ENCODE peak calls at places on chromosomes 12 and 14, in eight cellular contexts. D is astrocyte; R is H9; E is gastrocnemius medialis; N is heart right ventricle; M is adipocyte; P is CD4-positive, CD25-positive, alpha-beta regulatory T cell; A is Panc1. U is an unnamed sample. For H3K9me3, the result is how much of the 10 kb centered on the place peaks cover.

GRCh38 chr12:64744422-64745258 is 14.6 kb downstream of the GNS start:
- DNase-seq in D (peak), R (no peak), E (no peak), N (no peak), M (peak), P (no peak), A (no peak), U (no peak)

GRCh38 chr14:104536942-104537612 is 42.5 kb upstream of the C14orf180 start:
- DNase-seq in D (peak), R (no peak), E (no peak), N (no peak), M (peak), P (no peak), A (no peak), U (no peak)

GRCh38 chr12:80195143-80195726 is 95.9 kb downstream of the OTOGL start:
- DNase-seq in D (peak), R (peak), E (no peak), N (peak), M (peak), P (peak), A (peak), U (peak)

GRCh38 chr12:27620121-27620520 is 76.1 kb upstream of the REP15 start:
- DNase-seq in D (no peak), R (no peak), E (no peak), N (no peak), M (no peak), P (no peak), A (no peak), U (no peak)

GRCh38 chr12:49974231-49974675 is 1.5 kb downstream of the AQP6 start:
- DNase-seq in D (peak), R (peak), E (peak), N (peak), M (peak), P (no peak), A (no peak), U (peak)

GRCh38 chr12:114696443-114697245 is 12.7 kb upstream of the TBX3 start:
- DNase-seq in D (no peak), R (peak), E (no peak), N (no peak), M (no peak), P (no peak), A (no peak), U (no peak)

GRCh38 chr12:53298154-53298553 is 1.3 kb upstream of the MYG1 start:
- DNase-seq in D (peak), R (no peak), E (no peak), N (no peak), M (peak), P (no peak), A (no peak), U (peak)

GRCh38 chr12:53719649-53720048 is 7.6 kb downstream of the CALCOCO1 start:
- DNase-seq in D (no peak), R (peak), E (no peak), N (no peak), M (peak), P (no peak), A (no peak), U (no peak)

DNA sequence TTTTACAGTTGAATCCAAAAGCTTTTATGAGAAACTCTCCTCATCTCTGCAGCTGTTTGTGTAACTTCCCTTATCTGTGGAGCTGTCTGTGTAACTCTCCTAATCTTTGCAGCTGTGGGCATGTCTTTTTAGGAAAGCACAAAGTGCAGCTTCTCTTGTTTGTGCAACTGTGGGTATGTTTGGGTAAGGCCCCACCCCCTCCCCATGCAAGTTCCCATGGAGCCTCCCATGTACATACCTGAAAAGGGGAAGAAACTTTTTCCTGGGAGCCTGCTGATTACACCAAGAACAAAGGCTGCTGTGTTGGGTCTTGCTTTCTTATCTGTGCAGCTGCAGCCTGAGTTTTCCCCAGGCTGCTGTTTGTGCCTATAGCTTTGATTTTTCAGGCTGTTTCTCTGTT is 42.7 kb upstream of the CDKN3 start:
- DNase-seq in D (no peak), R (no peak), E (no peak), N (no peak), M (no peak), P (no peak), A (no peak), U (no peak)
- H3K9me3 ChIP-seq in D (under half), R (under half), E (under half), N (under half), M (under half), P (under half), A (under half), U (under half)

GRCh38 chr12:2198088-2198501 is 145.3 kb downstream of the CACNA1C start:
- DNase-seq in D (peak), R (peak), E (no peak), N (peak), M (peak), P (no peak), A (no peak), U (no peak)
- H3K9me3 ChIP-seq in D (under half), R (under half), E (under half), N (under half), M (under half), P (under half), A (under half), U (under half)

GRCh38 chr14:40074169-40074568 is 641.9 kb upstream of the FBXO33 start:
- DNase-seq in D (no peak), R (no peak), E (peak), N (no peak), M (no peak), P (no peak), A (no peak), U (no peak)
- H3K9me3 ChIP-seq in D (under half), R (under half), E (under half), N (under half), M (under half), P (under half), A (under half), U (under half)

DNA sequence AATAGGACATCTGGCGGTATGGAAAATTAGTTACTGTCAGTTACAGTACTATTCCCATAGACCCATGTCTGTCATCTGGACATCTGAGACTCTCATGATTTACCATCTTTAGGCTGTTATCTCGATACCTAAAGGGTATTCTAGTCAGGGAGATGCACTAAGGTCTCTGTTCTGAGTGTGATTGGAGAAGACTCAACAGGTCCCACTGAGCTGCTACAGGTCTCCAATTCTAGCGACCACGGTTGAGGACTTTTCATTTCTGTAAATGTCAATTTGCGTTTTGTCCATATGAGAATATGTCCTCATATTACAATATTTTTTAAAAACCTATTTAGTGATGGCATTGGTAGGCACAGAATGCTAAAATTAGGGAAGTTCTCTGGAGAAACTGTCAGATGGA is 1160.2 kb downstream of the TMEM121 start:
- DNase-seq in D (no peak), R (no peak), E (no peak), N (no peak), M (no peak), P (no peak), A (no peak), U (no peak)
- H3K9me3 ChIP-seq in D (under half), R (half or more), E (under half), N (under half), M (under half), P (under half), A (under half), U (under half)

DNA sequence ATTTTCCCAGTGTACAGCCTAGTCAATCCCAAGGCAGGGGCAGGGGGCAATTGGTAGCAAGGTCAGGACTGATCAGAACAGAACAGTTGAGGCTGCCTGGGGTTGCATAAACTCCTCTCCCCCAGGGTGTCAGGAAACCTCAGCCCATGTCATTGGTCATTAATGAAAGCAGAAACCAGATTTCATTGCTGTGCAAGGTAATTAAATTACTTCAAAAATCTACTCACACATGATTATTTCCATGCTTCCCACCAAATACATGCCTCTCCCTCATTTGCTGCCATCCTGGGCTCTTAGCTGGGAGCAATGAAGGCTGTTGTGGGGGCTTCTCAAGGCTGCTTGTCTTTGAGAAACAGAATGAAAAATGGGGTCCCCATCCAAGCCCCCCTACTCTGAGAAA is 124.2 kb downstream of the PHETA1 start:
- DNase-seq in D (no peak), R (no peak), E (no peak), N (no peak), M (no peak), P (no peak), A (no peak), U (no peak)
- H3K9me3 ChIP-seq in D (under half), R (under half), E (under half), N (under half), M (under half), P (under half), A (under half), U (under half)

GRCh38 chr12:26021534-26021933 is 63.1 kb downstream of the RASSF8 start:
- DNase-seq in D (no peak), R (no peak), E (no peak), N (no peak), M (no peak), P (no peak), A (no peak), U (no peak)

GRCh38 chr12:26014085-26014484 is 55.6 kb downstream of the RASSF8 start:
- DNase-seq in D (no peak), R (no peak), E (no peak), N (no peak), M (no peak), P (no peak), A (no peak), U (no peak)

GRCh38 chr12:26017484-26018211 is 59.2 kb downstream of the RASSF8 start:
- DNase-seq in D (no peak), R (peak), E (no peak), N (no peak), M (peak), P (peak), A (peak), U (no peak)

GRCh38 chr12:26022043-26022442 is 63.6 kb downstream of the RASSF8 start:
- DNase-seq in D (no peak), R (no peak), E (no peak), N (no peak), M (no peak), P (no peak), A (no peak), U (no peak)

GRCh38 chr12:26018926-26019325 is 60.4 kb downstream of the RASSF8 start:
- DNase-seq in D (no peak), R (no peak), E (no peak), N (no peak), M (peak), P (no peak), A (no peak), U (no peak)
- H3K9me3 ChIP-seq in D (under half), R (under half), E (under half), N (under half), M (under half), P (under half), A (under half), U (under half)

GRCh38 chr12:133046698-133047097 is 9.4 kb downstream of the ZNF84 start:
- DNase-seq in D (no peak), R (no peak), E (no peak), N (no peak), M (no peak), P (no peak), A (no peak), U (no peak)
- H3K9me3 ChIP-seq in D (half or more), R (half or more), E (under half), N (half or more), M (half or more), P (half or more), A (half or more), U (half or more)

GRCh38 chr12:133108150-133108549 is 21.9 kb downstream of the ZNF891 start:
- DNase-seq in D (no peak), R (no peak), E (no peak), N (no peak), M (no peak), P (no peak), A (no peak), U (no peak)
- H3K9me3 ChIP-seq in D (half or more), R (half or more), E (under half), N (half or more), M (half or more), P (half or more), A (half or more), U (half or more)

U was measured in AG04450.